ENCODE peak calls at places on chromosomes 2 and 18, in five cellular contexts. I, E, H, R and A are unnamed samples.

GRCh38 chr18:13374468-13375301 is 156.1 kb downstream of the LDLRAD4 start:
- DNase-seq in H (no peak), I (no peak), R (peak), E (no peak), A (no peak)

GRCh38 chr2:219158025-219158424 is 2.6 kb downstream of the NHEJ1 start:
- DNase-seq in I (no peak), E (no peak), H (no peak), R (no peak), A (no peak)

GRCh38 chr2:177124371-177124770 is 88.2 kb upstream of the HNRNPA3 start:
- DNase-seq in I (no peak), H (no peak), E (no peak), R (no peak), A (no peak)

GRCh38 chr18:48032876-48033769 is 102.7 kb upstream of the SMAD2 start:
- DNase-seq in E (no peak), H (peak), I (peak), R (peak), A (no peak)

GRCh38 chr2:26691881-26692813 is at the start of gene KCNK3:
- DNase-seq in H (no peak), R (peak), I (peak), E (peak), A (peak)

GRCh38 chr2:203718087-203718486 is 11.6 kb downstream of the CD28 start:
- DNase-seq in E (no peak), I (no peak), R (no peak), H (no peak), A (no peak)

GRCh38 chr2:99576775-99577174 is 87.0 kb upstream of the REV1 start:
- DNase-seq in I (no peak), H (no peak), R (no peak), E (no peak), A (no peak)

GRCh38 chr2:74740395-74741075 is 86.5 kb downstream of the SEMA4F start:
- DNase-seq in I (peak), R (peak), H (peak), E (peak), A (peak)

GRCh38 chr2:72326759-72327158 is 179.1 kb upstream of the CYP26B1 start:
- DNase-seq in R (no peak), I (peak), E (peak), H (no peak), A (no peak)

GRCh38 chr18:36314754-36315153 is 17.2 kb downstream of the FHOD3 start:
- DNase-seq in H (no peak), E (no peak), I (peak), R (peak), A (no peak)

GRCh38 chr2:206443735-206444527 is 599 bp downstream of the ADAM23 start:
- DNase-seq in E (no peak), H (no peak), R (no peak), I (peak), A (no peak)

GRCh38 chr2:148048475-148049221 is 27.8 kb downstream of the MBD5 start:
- DNase-seq in H (no peak), E (no peak), R (no peak), I (peak), A (no peak)

GRCh38 chr18:74806073-74806472 is 208.4 kb downstream of the ZNF407 start:
- DNase-seq in E (no peak), H (no peak), I (no peak), R (no peak), A (no peak)

GRCh38 chr2:233287871-233288270 is 19.7 kb upstream of the SAG start:
- DNase-seq in R (no peak), E (no peak), H (no peak), I (no peak), A (no peak)

GRCh38 chr2:144522741-144523605 is 3.1 kb upstream of the ZEB2 start:
- DNase-seq in E (no peak), H (no peak), R (no peak), I (peak), A (peak)